ENCODE peak calls at places on chromosome 11, in five cellular contexts. J, W, P, I and Z are unnamed samples.

GRCh38 chr11:47998733-47999359 is 18.5 kb downstream of the PTPRJ start:
- DNase-seq in P (no peak), I (no peak), W (no peak), J (no peak), Z (no peak)

GRCh38 chr11:117538731-117539130 is 211.1 kb downstream of the CEP164 start:
- DNase-seq in P (no peak), W (no peak), I (no peak), J (no peak), Z (no peak)

GRCh38 chr11:71489311-71490043 is 36.5 kb downstream of the NADSYN1 start:
- DNase-seq in P (no peak), W (no peak), I (peak), J (peak), Z (no peak)

GRCh38 chr11:103842191-103842590 is 194.2 kb upstream of the DDI1 start:
- DNase-seq in P (no peak), J (no peak), I (no peak), W (no peak), Z (no peak)

GRCh38 chr11:69516526-69516925 is 35.1 kb downstream of the LINC01488 start:
- DNase-seq in I (no peak), J (no peak), W (no peak), P (no peak), Z (no peak)

GRCh38 chr11:73308003-73308962 is at the start of gene ARHGEF17:
- DNase-seq in W (peak), P (peak), I (no peak), J (peak), Z (peak)

GRCh38 chr11:100777118-100777517 is 90.0 kb downstream of the ARHGAP42 start:
- DNase-seq in W (no peak), J (peak), P (no peak), I (no peak), Z (no peak)

GRCh38 chr11:118233377-118233776 is 8.6 kb upstream of the JAML start:
- DNase-seq in I (no peak), J (no peak), P (no peak), W (no peak), Z (no peak)

GRCh38 chr11:12543596-12544415 is 130.4 kb upstream of the TEAD1 start:
- DNase-seq in P (no peak), I (no peak), W (no peak), J (peak), Z (no peak)

GRCh38 chr11:72432347-72433287 is 1.7 kb downstream of the CLPB start:
- DNase-seq in I (no peak), P (no peak), J (no peak), W (no peak), Z (no peak)

GRCh38 chr11:115145316-115145715 is 358.9 kb downstream of the CADM1 start:
- DNase-seq in P (no peak), I (no peak), W (no peak), J (no peak), Z (no peak)

GRCh38 chr11:69418576-69419296 is 62.7 kb upstream of the LINC01488 start:
- DNase-seq in J (no peak), I (no peak), P (no peak), W (no peak), Z (no peak)

GRCh38 chr11:57321996-57322880 is 2.5 kb downstream of the TNKS1BP1 start:
- DNase-seq in W (peak), P (peak), J (peak), I (no peak), Z (peak)

GRCh38 chr11:130510407-130511006 is 62.1 kb downstream of the ADAMTS15 start:
- DNase-seq in I (no peak), W (no peak), P (no peak), J (peak), Z (no peak)

GRCh38 chr11:723120-723883 is 17.3 kb downstream of the EPS8L2 start:
- DNase-seq in J (no peak), P (no peak), I (no peak), W (peak), Z (no peak)

DNA sequence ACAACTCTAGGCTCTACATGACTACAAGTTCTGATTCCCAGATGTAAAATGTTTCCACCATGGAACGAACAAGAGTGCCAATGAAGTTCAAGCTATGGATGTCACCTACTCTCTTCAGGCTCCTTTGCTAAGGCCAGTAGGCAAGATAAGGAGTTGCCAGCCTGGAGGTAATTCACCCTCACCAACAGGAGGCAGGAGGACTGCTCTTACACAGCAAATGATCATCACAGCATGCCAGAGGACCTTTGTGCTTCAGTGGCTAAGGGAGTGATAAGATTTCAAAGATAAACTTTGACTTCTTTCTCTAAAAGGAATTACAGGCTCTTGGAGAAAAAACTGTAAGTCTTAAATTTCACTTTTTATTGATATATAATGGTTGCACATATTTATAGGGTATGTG is 54.1 kb upstream of the SLC36A4 start:
- DNase-seq in W (peak), J (no peak), P (no peak), I (no peak), Z (no peak)
- TF ChIP-seq CTCF in W (peak), J (no peak), P (no peak), I (no peak), Z (no peak)

DNA sequence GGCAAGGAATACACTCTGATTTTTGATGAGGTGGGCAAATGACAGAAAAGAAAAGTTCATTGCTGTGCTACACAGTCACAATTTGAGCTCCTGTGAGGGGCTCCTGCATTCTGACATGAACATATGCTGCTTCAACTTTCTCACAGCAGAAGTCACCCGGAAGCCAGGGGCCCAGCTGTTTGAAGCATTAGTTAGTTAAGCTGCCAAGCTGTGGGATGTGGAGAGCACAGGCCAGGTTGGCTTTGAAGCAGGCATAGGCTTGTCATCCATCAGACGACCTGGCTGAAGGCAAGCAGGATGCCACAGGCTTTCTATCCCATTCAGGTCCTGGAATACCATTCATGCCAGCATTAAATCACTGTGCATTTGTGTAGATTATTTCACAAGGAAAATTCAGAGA is 63.1 kb downstream of the MTNR1B start:
- DNase-seq in W (no peak), P (no peak), I (no peak), J (no peak), Z (no peak)
- TF ChIP-seq CTCF in W (no peak), P (no peak), I (no peak), J (no peak), Z (no peak)

DNA sequence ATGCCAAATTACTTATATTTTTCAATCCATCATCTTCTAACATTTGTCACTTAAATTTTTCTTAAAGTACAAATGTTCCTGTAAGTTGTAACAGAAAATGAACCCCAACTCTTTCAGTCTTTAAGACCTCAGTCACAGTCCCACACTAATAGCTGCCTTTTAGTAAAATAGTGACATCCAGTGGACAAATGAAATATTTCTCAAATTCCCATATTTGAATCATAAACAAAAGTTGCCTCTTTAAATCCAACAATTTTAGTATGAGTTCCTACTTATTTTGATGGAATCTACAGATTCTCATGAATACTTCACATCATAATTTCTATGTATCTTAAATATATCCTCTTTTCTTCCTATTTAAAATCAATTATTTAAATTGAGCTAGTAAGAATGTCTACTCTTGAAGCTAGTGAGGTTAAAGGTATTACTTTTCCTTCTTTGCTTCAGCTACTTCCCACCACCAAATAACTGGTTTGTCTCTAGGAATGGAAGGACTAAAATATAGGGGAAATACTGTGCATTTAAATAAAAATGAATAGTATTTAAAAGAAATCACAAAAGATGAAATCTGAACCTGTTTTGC is 9.2 kb downstream of the LIN7C start:
- DNase-seq in P (no peak), J (no peak), W (peak), I (no peak), Z (no peak)
- TF ChIP-seq CTCF in P (peak), J (no peak), W (no peak), I (peak), Z (peak)

GRCh38 chr11:65589444-65590239 is 6.0 kb downstream of the KCNK7 start:
- DNase-seq in J (no peak), I (peak), W (no peak), P (no peak), Z (no peak)
- TF ChIP-seq CTCF in J (no peak), I (no peak), W (no peak), P (no peak), Z (no peak)

DNA sequence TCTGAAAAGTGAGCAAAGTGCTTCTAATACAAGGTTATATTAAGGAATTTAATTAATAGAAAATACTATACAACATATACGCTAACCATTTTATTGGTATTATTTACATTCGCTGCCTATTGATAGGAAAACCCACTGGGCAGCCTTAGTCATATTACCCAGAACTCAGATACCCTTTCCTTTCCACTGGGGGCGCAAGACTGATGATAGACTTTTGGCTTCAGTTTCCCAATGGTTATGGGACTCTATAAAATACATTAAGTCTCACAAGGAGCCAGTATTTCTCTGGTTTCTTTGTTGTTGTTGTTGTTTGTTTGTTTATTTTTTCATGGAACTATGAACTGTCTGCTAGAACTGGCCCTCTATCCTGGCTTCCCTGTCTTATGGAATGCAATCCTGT is 471.1 kb upstream of the KIRREL3 start:
- DNase-seq in W (peak), J (no peak), I (no peak), P (no peak), Z (no peak)
- TF ChIP-seq CTCF in W (peak), J (no peak), I (peak), P (peak), Z (no peak)

GRCh38 chr11:60561254-60561653 is 46.1 kb downstream of the MS4A13 start:
- DNase-seq in J (no peak), I (no peak), W (no peak), P (no peak), Z (no peak)

GRCh38 chr11:60566773-60567172 is 51.6 kb downstream of the MS4A13 start:
- DNase-seq in J (no peak), W (no peak), P (no peak), I (no peak), Z (no peak)

GRCh38 chr11:60563553-60564235 is 48.5 kb downstream of the MS4A13 start:
- DNase-seq in P (peak), I (peak), J (no peak), W (peak), Z (no peak)
- TF ChIP-seq CTCF in P (no peak), I (no peak), J (no peak), W (peak), Z (no peak)

DNA sequence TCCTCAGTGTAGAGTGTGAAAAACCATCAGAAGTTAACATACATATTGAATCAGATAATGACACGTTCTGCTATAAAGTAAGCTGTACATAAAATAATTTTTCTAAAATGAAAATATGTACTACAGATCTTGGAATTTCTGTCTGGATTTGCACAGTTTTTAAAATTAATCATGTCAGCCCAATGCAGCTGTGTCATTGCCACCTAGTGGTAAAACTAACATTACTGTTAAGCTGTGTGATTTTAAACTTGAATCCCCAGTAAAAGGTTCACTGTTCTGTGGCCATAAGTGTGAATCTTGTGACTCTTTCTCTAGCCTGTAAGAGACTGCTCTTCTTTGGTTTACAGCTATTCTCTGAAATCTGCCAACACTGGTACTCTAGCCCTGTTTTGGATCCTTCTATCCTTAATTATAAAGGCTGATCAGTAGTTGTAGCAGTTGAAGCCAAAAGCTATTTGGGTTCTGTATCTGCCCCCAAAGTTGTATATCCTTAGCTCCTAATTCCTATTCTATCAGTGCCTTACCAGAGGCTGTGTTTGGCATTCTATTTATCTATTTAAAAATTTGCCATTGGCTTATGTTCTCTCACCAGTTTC is 4.0 kb downstream of the JRKL start:
- DNase-seq in J (no peak), P (no peak), I (peak), W (peak), Z (no peak)
- TF ChIP-seq CTCF in J (peak), P (peak), I (peak), W (peak), Z (peak)

GRCh38 chr11:134939905-134940304 is 527.9 kb upstream of the B3GAT1 start:
- DNase-seq in I (no peak), W (no peak), P (peak), J (no peak), Z (peak)
- TF ChIP-seq CTCF in I (no peak), W (peak), P (peak), J (no peak), Z (no peak)

GRCh38 chr11:112837162-112837826 is 123.9 kb upstream of the NCAM1 start:
- DNase-seq in J (peak), W (peak), P (no peak), I (no peak), Z (peak)
- TF ChIP-seq CTCF in J (no peak), W (peak), P (no peak), I (peak), Z (no peak)

GRCh38 chr11:17930544-17931144 is 82.2 kb downstream of the SERGEF start:
- DNase-seq in W (peak), I (no peak), J (no peak), P (no peak), Z (no peak)
- TF ChIP-seq CTCF in W (peak), I (peak), J (no peak), P (no peak), Z (no peak)